ENCODE peak calls at places on chromosomes 3 and 15, in five cellular contexts. Z is AG20443, E is pons, K is sigmoid colon, R is body of pancreas. P is an unnamed sample.

GRCh38 chr15:31197497-31198414 is 96.2 kb upstream of the TRPM1 start:
- DNase-seq in Z (no peak), E (no peak), K (no peak), R (peak; percentile 34), P (no peak)

GRCh38 chr3:72186485-72186864 is 401.5 kb upstream of the PROK2 start:
- DNase-seq in Z (peak; percentile 62), E (peak; percentile 73), K (no peak), R (no peak), P (peak; percentile 82)

GRCh38 chr3:58529516-58530353 is 7.3 kb downstream of the ACOX2 start:
- DNase-seq in Z (peak; percentile 43), E (no peak), K (no peak), R (no peak), P (peak; percentile 28)

GRCh38 chr3:33440578-33441321 is 545 bp upstream of the UBP1 start:
- DNase-seq in Z (peak; percentile 98), E (peak; percentile 100), K (peak; percentile 100), R (peak; percentile 100), P (peak; percentile 100)

GRCh38 chr3:176075491-176075890 is 1121.8 kb downstream of the TBL1XR1 start:
- DNase-seq in Z (no peak), E (no peak), K (no peak), R (no peak), P (no peak)

GRCh38 chr15:77224352-77224751 is 153.4 kb upstream of the TSPAN3 start:
- DNase-seq in Z (no peak), E (no peak), K (no peak), R (no peak), P (no peak)

GRCh38 chr15:78437762-78438594 is at the start of gene IREB2:
- DNase-seq in Z (peak; percentile 99), E (peak; percentile 99), K (peak; percentile 99), R (peak; percentile 98), P (peak; percentile 99)

GRCh38 chr15:68687136-68687735 is 108.4 kb downstream of the CORO2B start:
- DNase-seq in Z (no peak), E (no peak), K (peak; percentile 14), R (no peak), P (no peak)

P was measured in foreskin fibroblast.